ENCODE peak calls at places on chromosomes 12 and 14, in six cellular contexts. D is suprapubic skin, Y is psoas muscle, R is transverse colon, O is GM23338, I is ovary. J is an unnamed sample.

GRCh38 chr12:96140110-96140509 is 54.1 kb upstream of the ELK3 start:
- DNase-seq in Y (no peak), O (no peak), R (no peak), D (no peak), I (no peak), J (no peak)

GRCh38 chr12:118034429-118035193 is 18.1 kb downstream of the RFC5 start:
- DNase-seq in D (no peak), I (no peak), O (peak), Y (no peak), R (peak), J (peak)

GRCh38 chr12:122423258-122424165 is 1.0 kb upstream of the CLIP1 start:
- DNase-seq in R (peak), Y (no peak), O (peak), D (no peak), I (no peak), J (no peak)

GRCh38 chr12:120438495-120439198 is 734 bp downstream of the COX6A1 start:
- DNase-seq in I (no peak), D (no peak), O (no peak), Y (no peak), R (no peak), J (no peak)

GRCh38 chr12:46160081-46160980 is 108.5 kb downstream of the SLC38A1 start:
- DNase-seq in O (no peak), I (no peak), Y (no peak), D (no peak), R (no peak), J (no peak)

GRCh38 chr14:102504302-102504950 is 5.2 kb downstream of the ANKRD9 start:
- DNase-seq in R (no peak), Y (no peak), I (no peak), D (no peak), O (no peak), J (no peak)

GRCh38 chr12:114163766-114164165 is 197.6 kb upstream of the RBM19 start:
- DNase-seq in I (no peak), Y (no peak), D (no peak), O (no peak), R (no peak), J (no peak)

GRCh38 chr14:43790681-43791080 is 716.4 kb downstream of the FSCB start:
- DNase-seq in Y (no peak), R (no peak), O (no peak), D (no peak), I (no peak), J (no peak)

GRCh38 chr14:32121948-32122347 is 44.8 kb downstream of the ARHGAP5 start:
- DNase-seq in I (no peak), Y (no peak), O (no peak), R (no peak), D (no peak), J (no peak)

GRCh38 chr14:67446371-67447032 is 34.5 kb upstream of the PLEK2 start:
- DNase-seq in Y (no peak), D (no peak), R (no peak), O (no peak), I (no peak), J (no peak)

GRCh38 chr14:22221508-22221907 is 367.5 kb downstream of the DAD1 start:
- DNase-seq in R (no peak), Y (no peak), I (no peak), D (no peak), O (peak), J (no peak)
- TF ChIP-seq CTCF in R (no peak), Y (no peak), I (no peak), D (no peak), O (peak), J (no peak)

GRCh38 chr12:111444314-111444705 is 38.6 kb downstream of the SH2B3 start:
- DNase-seq in R (peak), O (no peak), D (peak), I (no peak), Y (no peak), J (no peak)
- H3K4me3 ChIP-seq in R (no peak), O (no peak), D (no peak), I (no peak), Y (no peak), J (no peak)

GRCh38 chr12:116245189-116245588 is 32.3 kb downstream of the MED13L start:
- DNase-seq in D (no peak), O (no peak), I (no peak), R (no peak), Y (no peak), J (no peak)

GRCh38 chr12:116242740-116243139 is 34.8 kb downstream of the MED13L start:
- DNase-seq in I (no peak), Y (no peak), D (no peak), R (no peak), O (no peak), J (no peak)

GRCh38 chr12:116246490-116247179 is 30.9 kb downstream of the MED13L start:
- DNase-seq in Y (no peak), R (no peak), I (no peak), O (peak), D (no peak), J (no peak)

GRCh38 chr12:116244474-116245090 is 32.9 kb downstream of the MED13L start:
- DNase-seq in I (no peak), O (peak), D (no peak), R (no peak), Y (no peak), J (no peak)

GRCh38 chr12:116244001-116244400 is 33.5 kb downstream of the MED13L start:
- DNase-seq in R (no peak), O (no peak), D (no peak), Y (no peak), I (no peak), J (no peak)
- H3K27ac ChIP-seq in R (no peak), O (no peak), D (no peak), Y (peak), I (no peak), J (no peak)

GRCh38 chr14:105482486-105483110 is 4.1 kb upstream of the CRIP1 start:
- DNase-seq in O (no peak), Y (no peak), D (no peak), R (no peak), I (no peak), J (no peak)

GRCh38 chr14:105483300-105484068 is 3.2 kb upstream of the CRIP1 start:
- DNase-seq in I (no peak), R (peak), D (no peak), Y (no peak), O (no peak), J (no peak)

GRCh38 chr14:105480165-105480564 is 5.5 kb downstream of the CRIP2 start:
- DNase-seq in D (no peak), I (no peak), R (no peak), Y (no peak), O (no peak), J (no peak)

GRCh38 chr14:105480807-105481801 is 5.6 kb upstream of the CRIP1 start:
- DNase-seq in Y (peak), I (peak), D (peak), O (peak), R (peak), J (peak)

DNA sequence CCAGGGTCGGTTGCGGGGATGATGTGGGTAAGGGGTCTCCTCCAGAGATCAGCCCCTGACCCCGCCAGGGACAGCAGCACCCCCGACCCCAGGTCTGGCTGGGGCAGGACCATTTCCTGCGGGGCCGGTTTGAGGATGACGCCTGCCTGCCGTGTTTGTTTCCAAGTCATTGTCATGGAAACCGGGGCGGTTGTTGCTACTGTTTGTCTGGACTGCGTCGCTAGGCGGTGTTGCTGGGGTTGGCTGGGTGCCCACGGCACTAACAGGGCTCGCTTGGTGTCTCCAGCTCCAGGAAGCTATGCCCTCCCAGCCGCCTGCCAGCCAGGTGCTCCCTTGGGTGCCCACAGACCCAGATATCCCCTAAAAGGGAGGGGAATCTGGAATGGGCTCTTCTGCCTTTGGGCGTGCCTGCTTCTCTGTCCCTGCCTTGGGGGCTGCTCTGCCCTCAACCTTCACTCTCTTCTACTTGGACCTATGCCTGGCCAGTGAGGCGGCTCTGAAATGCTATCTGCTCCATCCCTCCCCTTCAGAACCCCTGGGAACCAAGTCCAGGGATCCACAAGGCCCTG is 4.7 kb upstream of the CRIP1 start:
- DNase-seq in R (peak), D (peak), O (peak), I (peak), Y (peak), J (peak)
- TF ChIP-seq CTCF in R (no peak), D (no peak), O (peak), I (no peak), Y (no peak), J (peak)

GRCh38 chr12:30794020-30794419 is 39.3 kb upstream of the CAPRIN2 start:
- DNase-seq in D (no peak), Y (no peak), I (no peak), O (no peak), R (no peak), J (no peak)

GRCh38 chr12:30794591-30795409 is 40.0 kb upstream of the CAPRIN2 start:
- DNase-seq in R (no peak), Y (no peak), D (no peak), I (no peak), O (peak), J (no peak)

GRCh38 chr12:30796508-30796780 is 41.7 kb upstream of the CAPRIN2 start:
- DNase-seq in R (peak), D (no peak), Y (peak), O (peak), I (peak), J (no peak)

GRCh38 chr12:30795660-30796507 is 41.1 kb upstream of the CAPRIN2 start:
- DNase-seq in D (peak), O (peak), R (peak), I (peak), Y (peak), J (no peak)

GRCh38 chr12:30795410-30795659 is 40.6 kb upstream of the CAPRIN2 start:
- DNase-seq in Y (no peak), R (no peak), D (no peak), O (no peak), I (no peak), J (no peak)
- H3K4me3 ChIP-seq in Y (peak), R (peak), D (peak), O (peak), I (peak), J (peak)

J was measured in dorsolateral prefrontal cortex.